ENCODE peak calls at places on chromosomes 1 and 21, in five cellular contexts. F is iPS-NIHi11; M is stimulated activated CD8-positive, alpha-beta memory T cell treated with anti-CD3 and anti-CD28 coated beads, Interleukin-4, amount 100 ng/mL, for 24 hours; E is aorta; S is AG04449. K is an unnamed sample.

GRCh38 chr1:221776495-221777413 is 34.9 kb upstream of the DUSP10 start:
- DNase-seq in F (no peak), M (no peak), E (no peak), S (no peak), K (no peak)

GRCh38 chr1:119815361-119815760 is 4.1 kb upstream of the REG4 start:
- DNase-seq in F (no peak), M (no peak), E (no peak), S (no peak), K (no peak)

GRCh38 chr21:45972716-45973474 is 8.7 kb upstream of the COL6A1 start:
- DNase-seq in F (no peak), M (no peak), E (peak; percentile 84), S (no peak), K (no peak)

GRCh38 chr1:61083014-61083798 is 845 bp downstream of the NFIA start:
- DNase-seq in F (peak; percentile 50), M (no peak), E (no peak), S (no peak), K (no peak)

GRCh38 chr1:62593825-62594394 is 3.4 kb upstream of the ANGPTL3 start:
- DNase-seq in F (no peak), M (no peak), E (no peak), S (no peak), K (no peak)

GRCh38 chr1:115133440-115133839 is 44.1 kb upstream of the TSPAN2 start:
- DNase-seq in F (no peak), M (no peak), E (no peak), S (no peak), K (no peak)

GRCh38 chr1:212944209-212944901 is 6.0 kb upstream of the VASH2 start:
- DNase-seq in F (no peak), M (no peak), E (no peak), S (no peak), K (no peak)

GRCh38 chr1:215673943-215674342 is 106.8 kb downstream of the KCTD3 start:
- DNase-seq in F (no peak), M (no peak), E (no peak), S (no peak), K (no peak)

GRCh38 chr1:10634428-10635384 is 160.0 kb downstream of the PEX14 start:
- DNase-seq in F (peak; percentile 61), M (no peak), E (peak; percentile 70), S (no peak), K (peak; percentile 49)

GRCh38 chr1:46508760-46509159 is 19.1 kb downstream of the DMBX1 start:
- DNase-seq in F (no peak), M (no peak), E (peak; percentile 27), S (no peak), K (no peak)

GRCh38 chr1:14815175-14815882 is 216.8 kb downstream of the KAZN start:
- DNase-seq in F (no peak), M (no peak), E (no peak), S (no peak), K (no peak)

GRCh38 chr1:32702599-32703478 is at the start of gene SYNC:
- DNase-seq in F (peak; percentile 80), M (no peak), E (peak; percentile 77), S (peak; percentile 71), K (peak; percentile 42)

GRCh38 chr1:48202030-48202752 is 20.3 kb upstream of the SLC5A9 start:
- DNase-seq in F (peak; percentile 62), M (peak; percentile 36), E (peak; percentile 76), S (peak; percentile 51), K (no peak)

GRCh38 chr1:120179420-120180348 is 3.4 kb upstream of the SEC22B start:
- DNase-seq in F (no peak), M (no peak), E (no peak), S (peak; percentile 66), K (no peak)

GRCh38 chr1:205276334-205277065 is 45.0 kb downstream of the NUAK2 start:
- DNase-seq in F (no peak), M (no peak), E (no peak), S (no peak), K (no peak)

GRCh38 chr1:111739222-111739983 is at the start of gene INKA2:
- DNase-seq in F (peak; percentile 89), M (peak; percentile 75), E (peak; percentile 93), S (no peak), K (peak; percentile 90)

K was measured in T47D.